ENCODE peak calls at places on chromosomes 2 and 18, in ten cellular contexts. D, Y, R, W, Z, V, C, J, G and P are unnamed samples.

GRCh38 chr2:240916571-240917008 is 10.5 kb downstream of the CROCC2 start:
- DNase-seq in D (peak), Y (no peak), R (peak), W (no peak), Z (peak), V (peak), C (no peak), J (peak), G (peak), P (peak)

GRCh38 chr2:232134939-232135338 is 173.4 kb downstream of the DIS3L2 start:
- DNase-seq in D (no peak), Y (no peak), R (no peak), W (no peak), Z (no peak), V (no peak), C (no peak), J (no peak), G (no peak), P (no peak)

GRCh38 chr2:100416939-100417744 is at the start of gene CHST10:
- DNase-seq in D (peak), Y (peak), R (peak), W (peak), Z (peak), V (peak), C (peak), J (peak), G (no peak), P (no peak)

GRCh38 chr2:205025580-205026240 is 480.4 kb downstream of the PARD3B start:
- DNase-seq in D (no peak), Y (no peak), R (peak), W (no peak), Z (no peak), V (no peak), C (no peak), J (peak), G (no peak), P (peak)

GRCh38 chr2:53787911-53788289 is 1.1 kb downstream of the ERLEC1 start:
- DNase-seq in D (no peak), Y (no peak), R (no peak), W (no peak), Z (no peak), V (no peak), C (no peak), J (no peak), G (no peak), P (no peak)

GRCh38 chr2:142965464-142965863 is 88.0 kb downstream of the KYNU start:
- DNase-seq in D (peak), Y (no peak), R (no peak), W (no peak), Z (no peak), V (no peak), C (no peak), J (peak), G (no peak), P (no peak)

GRCh38 chr2:230601510-230601909 is 111.1 kb upstream of the CAB39 start:
- DNase-seq in D (no peak), Y (no peak), R (no peak), W (no peak), Z (no peak), V (no peak), C (no peak), J (no peak), G (no peak), P (no peak)

GRCh38 chr2:132488491-132488890 is 71.9 kb downstream of the GPR39 start:
- DNase-seq in D (no peak), Y (no peak), R (no peak), W (no peak), Z (no peak), V (no peak), C (no peak), J (no peak), G (no peak), P (no peak)

GRCh38 chr2:14292964-14293363 is 339.6 kb upstream of the LRATD1 start:
- DNase-seq in D (no peak), Y (no peak), R (no peak), W (no peak), Z (no peak), V (no peak), C (no peak), J (no peak), G (no peak), P (no peak)

GRCh38 chr18:47594063-47594462 is 336.4 kb downstream of the SMAD2 start:
- DNase-seq in D (no peak), Y (no peak), R (no peak), W (no peak), Z (no peak), V (no peak), C (no peak), J (no peak), G (no peak), P (no peak)

GRCh38 chr18:10524507-10525425 is 1.1 kb upstream of the NAPG start:
- DNase-seq in D (peak), Y (no peak), R (no peak), W (no peak), Z (no peak), V (peak), C (no peak), J (peak), G (no peak), P (no peak)

GRCh38 chr18:23451011-23451410 is 2.1 kb upstream of the RIOK3 start:
- DNase-seq in D (no peak), Y (no peak), R (no peak), W (no peak), Z (no peak), V (no peak), C (no peak), J (no peak), G (no peak), P (no peak)

GRCh38 chr2:117786520-117786919 is 28.0 kb upstream of the DDX18 start:
- DNase-seq in D (no peak), Y (no peak), R (no peak), W (no peak), Z (no peak), V (no peak), C (no peak), J (no peak), G (no peak), P (no peak)

GRCh38 chr2:26521054-26521912 is 43.4 kb upstream of the OTOF start:
- DNase-seq in D (peak), Y (peak), R (peak), W (no peak), Z (no peak), V (peak), C (no peak), J (no peak), G (no peak), P (no peak)

GRCh38 chr2:220104871-220105351 is 477.5 kb downstream of the SLC4A3 start:
- DNase-seq in D (peak), Y (peak), R (peak), W (no peak), Z (peak), V (peak), C (no peak), J (peak), G (peak), P (peak)

GRCh38 chr18:73962251-73962650 is 185.4 kb downstream of the FBXO15 start:
- DNase-seq in D (peak), Y (no peak), R (peak), W (no peak), Z (no peak), V (peak), C (no peak), J (peak), G (no peak), P (no peak)

GRCh38 chr2:217045725-217046475 is 186.0 kb upstream of the TNP1 start:
- DNase-seq in D (no peak), Y (no peak), R (no peak), W (no peak), Z (no peak), V (no peak), C (no peak), J (peak), G (no peak), P (peak)

GRCh38 chr2:20415511-20415918 is 31.4 kb upstream of the RHOB start:
- DNase-seq in D (no peak), Y (no peak), R (no peak), W (no peak), Z (no peak), V (no peak), C (no peak), J (no peak), G (no peak), P (no peak)

GRCh38 chr2:67839242-67839641 is 223.6 kb downstream of the C1D start:
- DNase-seq in D (peak), Y (no peak), R (no peak), W (no peak), Z (no peak), V (no peak), C (no peak), J (peak), G (no peak), P (no peak)

GRCh38 chr2:230658877-230659652 is 53.6 kb upstream of the CAB39 start:
- DNase-seq in D (no peak), Y (no peak), R (no peak), W (peak), Z (no peak), V (peak), C (no peak), J (no peak), G (no peak), P (no peak)

GRCh38 chr2:73203055-73203681 is 794 bp downstream of the NOTO start:
- DNase-seq in D (peak), Y (no peak), R (no peak), W (no peak), Z (peak), V (no peak), C (no peak), J (no peak), G (no peak), P (no peak)

GRCh38 chr18:21315741-21316187 is 73.7 kb downstream of the GREB1L start:
- DNase-seq in D (peak), Y (no peak), R (no peak), W (no peak), Z (no peak), V (no peak), C (no peak), J (no peak), G (no peak), P (no peak)

GRCh38 chr2:111162718-111163331 is 42.1 kb downstream of the BCL2L11 start:
- DNase-seq in D (no peak), Y (no peak), R (no peak), W (no peak), Z (no peak), V (peak), C (no peak), J (no peak), G (no peak), P (no peak)

GRCh38 chr18:49843131-49843530 is 29.8 kb upstream of the ACAA2 start:
- DNase-seq in D (no peak), Y (no peak), R (no peak), W (no peak), Z (no peak), V (no peak), C (no peak), J (no peak), G (no peak), P (no peak)

GRCh38 chr2:56185101-56185581 is 1.4 kb downstream of the CCDC85A start:
- DNase-seq in D (peak), Y (no peak), R (peak), W (no peak), Z (peak), V (no peak), C (no peak), J (no peak), G (no peak), P (no peak)

GRCh38 chr18:48351216-48352050 is 57.8 kb downstream of the ZBTB7C start:
- DNase-seq in D (no peak), Y (no peak), R (no peak), W (no peak), Z (no peak), V (no peak), C (no peak), J (no peak), G (no peak), P (no peak)

GRCh38 chr2:121697108-121697631 is 39.5 kb downstream of the NIFK start:
- DNase-seq in D (no peak), Y (no peak), R (no peak), W (no peak), Z (no peak), V (no peak), C (no peak), J (no peak), G (no peak), P (no peak)

GRCh38 chr2:147275943-147276342 is 568.9 kb upstream of the ACVR2A start:
- DNase-seq in D (no peak), Y (no peak), R (no peak), W (no peak), Z (no peak), V (peak), C (no peak), J (no peak), G (no peak), P (no peak)